ENCODE peak calls at places on chromosome 1, in six cellular contexts. R, N, X, Y, F and S are unnamed samples.

GRCh38 chr1:156344409-156344808 is 6.1 kb downstream of the TSACC start:
- DNase-seq in F (no peak), X (no peak), N (no peak), R (no peak), Y (no peak), S (no peak)

GRCh38 chr1:36857761-36858160 is 176.6 kb downstream of the GRIK3 start:
- DNase-seq in R (no peak), Y (peak), N (no peak), X (no peak), F (peak), S (no peak)

GRCh38 chr1:14017531-14017961 is 317.6 kb downstream of the PRDM2 start:
- DNase-seq in N (no peak), R (no peak), X (no peak), Y (peak), F (no peak), S (no peak)

GRCh38 chr1:53548031-53548491 is 88.9 kb downstream of the DMRTB1 start:
- DNase-seq in R (no peak), X (no peak), Y (no peak), N (no peak), F (no peak), S (no peak)

GRCh38 chr1:92843429-92844352 is 11.9 kb downstream of the RPL5 start:
- DNase-seq in F (no peak), X (no peak), R (no peak), Y (no peak), N (no peak), S (no peak)

GRCh38 chr1:229844675-229845074 is 218.6 kb downstream of the URB2 start:
- DNase-seq in N (peak), X (no peak), F (no peak), Y (peak), R (no peak), S (peak)

GRCh38 chr1:194538453-194538852 is 1352.0 kb upstream of the B3GALT2 start:
- DNase-seq in F (no peak), R (no peak), Y (no peak), X (no peak), N (no peak), S (no peak)

GRCh38 chr1:7786785-7787184 is 2.7 kb downstream of the PER3 start:
- DNase-seq in F (no peak), R (no peak), N (no peak), X (no peak), Y (no peak), S (no peak)

GRCh38 chr1:112558634-112559033 is 49.9 kb downstream of the WNT2B start:
- DNase-seq in Y (no peak), X (no peak), R (no peak), F (no peak), N (no peak), S (no peak)

GRCh38 chr1:37574834-37575479 is 18.2 kb downstream of the DNALI1 start:
- DNase-seq in Y (no peak), X (peak), F (no peak), N (peak), R (peak), S (no peak)

GRCh38 chr1:11697188-11697892 is 5.8 kb downstream of the DRAXIN start:
- DNase-seq in Y (no peak), N (no peak), X (no peak), R (no peak), F (no peak), S (no peak)

GRCh38 chr1:51268675-51269033 is 32.6 kb downstream of the RNF11 start:
- DNase-seq in F (no peak), N (no peak), Y (no peak), R (no peak), X (no peak), S (no peak)

GRCh38 chr1:171909711-171910110 is 68.4 kb downstream of the DNM3 start:
- DNase-seq in X (no peak), F (no peak), N (no peak), R (no peak), Y (no peak), S (no peak)

GRCh38 chr1:230243583-230244377 is 176.7 kb downstream of the GALNT2 start:
- DNase-seq in X (peak), F (no peak), R (peak), N (no peak), Y (no peak), S (no peak)

GRCh38 chr1:172390620-172391491 is 29.6 kb upstream of the C1orf105 start:
- DNase-seq in X (peak), F (no peak), N (no peak), Y (no peak), R (no peak), S (no peak)

GRCh38 chr1:35030338-35031102 is 1.2 kb downstream of the ZMYM6 start:
- DNase-seq in X (no peak), R (no peak), Y (no peak), N (no peak), F (no peak), S (no peak)

GRCh38 chr1:156668801-156669637 is 8.2 kb downstream of the NES start:
- DNase-seq in R (no peak), N (no peak), X (no peak), Y (no peak), F (no peak), S (no peak)

GRCh38 chr1:43446388-43446740 is 7.4 kb downstream of the HYI start:
- DNase-seq in F (no peak), N (no peak), X (no peak), R (no peak), Y (no peak), S (no peak)

GRCh38 chr1:110338200-110339039 is 757 bp upstream of the RBM15 start:
- DNase-seq in F (peak), N (no peak), X (peak), R (peak), Y (peak), S (peak)

GRCh38 chr1:59401581-59401980 is 104.7 kb downstream of the FGGY start:
- DNase-seq in F (no peak), Y (no peak), R (no peak), N (no peak), X (no peak), S (no peak)

GRCh38 chr1:28537457-28538199 is 15.3 kb upstream of the TRNAU1AP start:
- DNase-seq in N (no peak), X (no peak), Y (no peak), F (no peak), R (no peak), S (no peak)